ENCODE peak calls at places on chromosomes 6 and 20, in nine cellular contexts. T is uterus; Q is cardiac muscle cell; Z is astrocyte of the spinal cord; X is MCF 10A; C is stimulated activated CD8-positive, alpha-beta memory T cell treated with anti-CD3 and anti-CD28 coated beads, Interleukin-4, amount 100 ng/mL, for 4 hours; J is PC-3; Y is HFFc6; E is stimulated activated CD4-positive, alpha-beta T cell treated with anti-CD3 and anti-CD28 coated beads, TNF-alpha, amount 100 ng/mL, for 4 hours. A is an unnamed sample.

GRCh38 chr6:5138995-5139827 is 54.1 kb downstream of the PPP1R3G start:
- DNase-seq in X (no peak), Y (no peak), E (no peak), J (no peak), Q (no peak), Z (no peak), T (no peak), C (no peak), A (no peak)

GRCh38 chr6:159044899-159045727 is at the start of gene TAGAP:
- DNase-seq in X (no peak), C (peak; percentile 80), J (no peak), Z (no peak), Q (no peak), E (peak; percentile 71), Y (no peak), T (peak; percentile 82), A (no peak)

GRCh38 chr20:48350291-48350988 is 477.4 kb downstream of the PREX1 start:
- DNase-seq in X (peak; percentile 10), Y (no peak), T (no peak), E (no peak), Z (no peak), J (no peak), C (no peak), Q (peak; percentile 22), A (no peak)

GRCh38 chr6:7909323-7910276 is 988 bp downstream of the TXNDC5 start:
- DNase-seq in X (peak; percentile 60), J (peak; percentile 52), T (no peak), C (peak; percentile 12), Q (peak; percentile 59), Z (peak; percentile 30), Y (peak; percentile 4), E (peak; percentile 28), A (peak; percentile 52)

GRCh38 chr6:37725967-37726366 is 28.3 kb upstream of the MDGA1 start:
- DNase-seq in J (peak; percentile 22), C (no peak), X (no peak), Y (no peak), Z (no peak), Q (no peak), T (no peak), E (no peak), A (no peak)

GRCh38 chr20:46571418-46571817 is 21.0 kb upstream of the OCSTAMP start:
- DNase-seq in E (no peak), X (no peak), Y (no peak), Q (no peak), T (no peak), C (no peak), Z (no peak), J (no peak), A (no peak)

GRCh38 chr6:140855520-140855919 is 1277.2 kb upstream of the GJE1 start:
- DNase-seq in Y (no peak), Z (no peak), J (peak; percentile 18), T (no peak), C (no peak), X (peak; percentile 26), Q (no peak), E (no peak), A (no peak)

GRCh38 chr20:48287552-48288170 is 502.4 kb upstream of the SULF2 start:
- DNase-seq in E (no peak), T (no peak), Q (no peak), C (no peak), Z (no peak), Y (no peak), X (no peak), J (no peak), A (no peak)

GRCh38 chr6:150962436-150962835 is 96.9 kb downstream of the MTHFD1L start:
- DNase-seq in T (no peak), E (no peak), X (no peak), Y (no peak), J (no peak), Z (no peak), Q (no peak), C (no peak), A (no peak)

A was measured in neural crest cell.